ENCODE peak calls at places on chromosomes 2 and 18, in nine cellular contexts. G is neural progenitor cell; D is tibial nerve; Z is AG09319; H is fibroblast of pulmonary artery; F is neural crest cell; X is prostate gland; O is CD8-positive, alpha-beta T cell; R is astrocyte of the spinal cord. N is an unnamed sample.

GRCh38 chr18:23992119-23992940 is 22.2 kb upstream of the TTC39C start:
- DNase-seq in G (no peak), D (no peak), Z (no peak), H (no peak), F (no peak), X (peak), O (no peak), R (peak), N (no peak)

GRCh38 chr2:64857581-64858471 is 131.4 kb upstream of the SLC1A4 start:
- DNase-seq in G (peak), D (no peak), Z (no peak), H (peak), F (no peak), X (no peak), O (no peak), R (peak), N (no peak)

GRCh38 chr2:240269380-240269779 is 128.9 kb upstream of the OTOS start:
- DNase-seq in G (no peak), D (no peak), Z (no peak), H (no peak), F (no peak), X (no peak), O (no peak), R (no peak), N (no peak)

GRCh38 chr2:139394801-139395200 is 614.6 kb upstream of the NXPH2 start:
- DNase-seq in G (no peak), D (no peak), Z (no peak), H (no peak), F (no peak), X (no peak), O (no peak), R (no peak), N (no peak)

GRCh38 chr2:216370961-216371633 is 1.2 kb downstream of the MARCHF4 start:
- DNase-seq in G (peak), D (no peak), Z (no peak), H (no peak), F (peak), X (no peak), O (no peak), R (no peak), N (no peak)

GRCh38 chr2:38261569-38262513 is 115.2 kb downstream of the ATL2 start:
- DNase-seq in G (peak), D (no peak), Z (no peak), H (no peak), F (no peak), X (no peak), O (no peak), R (no peak), N (no peak)

GRCh38 chr2:192559541-192560126 is 364.9 kb upstream of the TMEFF2 start:
- DNase-seq in G (no peak), D (no peak), Z (no peak), H (no peak), F (no peak), X (peak), O (no peak), R (no peak), N (no peak)

GRCh38 chr2:27014771-27015433 is 17.9 kb upstream of the TMEM214 start:
- DNase-seq in G (no peak), D (no peak), Z (no peak), H (no peak), F (no peak), X (no peak), O (no peak), R (no peak), N (no peak)

GRCh38 chr18:32549248-32549842 is 78.7 kb upstream of the GAREM1 start:
- DNase-seq in G (peak), D (no peak), Z (no peak), H (peak), F (peak), X (peak), O (peak), R (peak), N (no peak)

GRCh38 chr2:64966839-64967238 is 22.4 kb upstream of the SLC1A4 start:
- DNase-seq in G (no peak), D (no peak), Z (no peak), H (no peak), F (no peak), X (no peak), O (no peak), R (no peak), N (no peak)

GRCh38 chr2:138137949-138138348 is 173.7 kb downstream of the HNMT start:
- DNase-seq in G (no peak), D (no peak), Z (no peak), H (no peak), F (no peak), X (no peak), O (no peak), R (no peak), N (no peak)

GRCh38 chr18:34352385-34353163 is 127.9 kb upstream of the NOL4 start:
- DNase-seq in G (peak), D (no peak), Z (no peak), H (peak), F (no peak), X (no peak), O (no peak), R (peak), N (no peak)

GRCh38 chr2:80111185-80111584 is 193.4 kb downstream of the LRRTM1 start:
- DNase-seq in G (no peak), D (no peak), Z (no peak), H (no peak), F (no peak), X (no peak), O (no peak), R (no peak), N (no peak)

GRCh38 chr2:47250576-47251403 is 95.7 kb upstream of the STPG4 start:
- DNase-seq in G (no peak), D (no peak), Z (no peak), H (peak), F (no peak), X (no peak), O (no peak), R (no peak), N (no peak)

GRCh38 chr18:78875268-78875997 is 104.2 kb upstream of the SALL3 start:
- DNase-seq in G (peak), D (no peak), Z (no peak), H (peak), F (peak), X (peak), O (no peak), R (no peak), N (no peak)

GRCh38 chr2:15043336-15044058 is 411.0 kb downstream of the LRATD1 start:
- DNase-seq in G (peak), D (no peak), Z (no peak), H (no peak), F (no peak), X (no peak), O (no peak), R (peak), N (no peak)

GRCh38 chr2:59249441-59250330 is 1008.6 kb upstream of the FANCL start:
- DNase-seq in G (peak), D (no peak), Z (no peak), H (no peak), F (peak), X (no peak), O (no peak), R (peak), N (no peak)

GRCh38 chr18:69432847-69433246 is 32.2 kb downstream of the DOK6 start:
- DNase-seq in G (no peak), D (no peak), Z (no peak), H (no peak), F (no peak), X (no peak), O (no peak), R (no peak), N (no peak)

GRCh38 chr2:204670124-204670523 is 124.8 kb downstream of the PARD3B start:
- DNase-seq in G (no peak), D (no peak), Z (no peak), H (no peak), F (no peak), X (no peak), O (no peak), R (no peak), N (no peak)

GRCh38 chr2:159199236-159199635 is 87.3 kb downstream of the WDSUB1 start:
- DNase-seq in G (no peak), D (no peak), Z (no peak), H (no peak), F (no peak), X (no peak), O (no peak), R (no peak), N (no peak)

GRCh38 chr2:187935126-187935525 is 356.5 kb upstream of the GULP1 start:
- DNase-seq in G (no peak), D (no peak), Z (no peak), H (no peak), F (no peak), X (no peak), O (no peak), R (no peak), N (no peak)

GRCh38 chr2:187934692-187935091 is 357.0 kb upstream of the GULP1 start:
- DNase-seq in G (no peak), D (no peak), Z (no peak), H (no peak), F (no peak), X (no peak), O (no peak), R (no peak), N (no peak)

GRCh38 chr2:187936228-187936627 is 355.4 kb upstream of the GULP1 start:
- DNase-seq in G (no peak), D (no peak), Z (no peak), H (no peak), F (no peak), X (no peak), O (no peak), R (no peak), N (no peak)

DNA sequence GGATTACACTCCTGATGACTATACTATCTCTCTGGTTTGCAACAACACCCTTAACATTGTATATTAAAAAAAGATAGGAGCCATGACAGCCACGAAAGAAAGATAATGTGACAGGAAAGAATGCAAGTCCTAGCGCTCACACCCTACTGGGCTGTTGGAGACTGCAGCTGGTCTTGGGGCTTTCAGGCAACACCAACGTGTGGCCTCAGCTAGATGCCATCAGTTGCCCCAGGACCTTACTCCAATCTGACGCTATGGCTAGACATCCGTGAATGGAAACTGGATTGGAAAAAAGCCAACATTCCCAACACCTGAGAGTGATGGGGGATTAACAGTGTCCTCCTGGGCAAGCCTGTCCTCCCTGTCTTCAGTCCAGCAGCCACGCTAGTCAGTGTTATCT is 357.4 kb upstream of the GULP1 start:
- DNase-seq in G (no peak), D (no peak), Z (no peak), H (no peak), F (no peak), X (no peak), O (no peak), R (no peak), N (no peak)
- TF ChIP-seq CTCF in G (no peak), D (no peak), Z (no peak), H (no peak), F (no peak), X (no peak), O (no peak), R (no peak), N (no peak)

DNA sequence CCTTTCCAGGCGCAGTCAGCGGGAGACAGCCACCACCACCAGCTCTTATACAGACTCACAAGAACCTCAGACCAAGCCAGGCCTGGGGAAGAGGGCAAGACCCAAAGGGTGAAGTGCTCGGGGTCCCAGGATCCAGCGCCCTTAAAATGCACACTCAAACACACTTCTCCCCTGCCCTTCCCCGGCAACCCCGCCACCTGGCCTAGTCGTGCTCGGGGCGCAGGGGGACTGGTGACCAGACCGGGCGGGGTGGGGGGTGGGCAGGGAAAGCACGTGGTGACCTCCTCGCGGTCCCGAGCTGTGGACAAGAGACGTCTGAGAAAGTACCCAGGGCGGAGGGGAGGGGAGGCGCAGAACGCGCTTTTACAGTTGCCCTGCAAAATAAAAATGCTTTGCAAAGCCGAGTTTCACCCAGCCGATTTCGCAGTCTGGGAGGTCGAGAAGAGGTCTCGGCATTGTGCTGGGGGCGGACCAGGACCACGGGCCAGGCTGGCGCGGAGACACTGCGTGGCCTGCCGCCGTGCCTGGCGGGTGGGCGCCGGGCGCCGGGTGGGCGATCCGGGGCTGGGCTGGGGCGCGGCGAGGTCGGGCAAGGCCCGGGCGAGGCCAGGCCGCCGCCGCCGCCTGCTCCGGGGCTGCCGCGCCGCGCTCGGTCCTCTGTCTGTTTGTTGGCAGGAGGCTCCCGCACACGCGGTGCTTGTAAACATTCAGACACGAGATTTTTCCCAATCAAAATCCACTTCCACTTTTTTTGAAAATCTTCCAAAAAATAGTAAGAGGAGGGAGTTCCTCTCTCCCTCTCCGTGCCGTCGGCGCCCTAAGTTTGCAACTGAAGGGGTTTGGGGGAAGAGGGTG is 2.0 kb downstream of the BCL11A start:
- DNase-seq in G (peak), D (no peak), Z (no peak), H (peak), F (no peak), X (peak), O (no peak), R (peak), N (no peak)
- TF ChIP-seq CTCF in G (no peak), D (no peak), Z (no peak), H (no peak), F (no peak), X (no peak), O (no peak), R (no peak), N (no peak)

DNA sequence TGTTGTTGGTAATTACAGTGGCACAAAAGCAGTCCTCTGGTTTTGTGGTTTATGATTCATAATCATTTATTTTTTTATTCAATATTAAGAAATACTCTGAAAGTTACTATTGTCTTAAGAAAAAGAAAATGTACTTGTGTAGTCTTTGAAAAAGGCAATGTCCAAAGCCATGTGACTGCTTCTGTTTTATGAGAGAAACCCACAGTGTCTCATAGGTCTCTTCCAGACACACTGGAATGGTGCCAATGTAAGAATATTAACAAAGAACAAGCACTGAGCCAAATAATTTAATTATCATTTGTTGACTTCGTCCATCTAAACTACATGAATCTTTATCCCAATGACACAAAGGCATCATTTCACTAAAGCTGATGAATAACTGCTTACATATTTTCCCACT is 62.5 kb downstream of the RPRM start:
- DNase-seq in G (no peak), D (no peak), Z (no peak), H (no peak), F (no peak), X (no peak), O (no peak), R (peak), N (no peak)
- TF ChIP-seq CTCF in G (no peak), D (no peak), Z (no peak), H (no peak), F (no peak), X (no peak), O (no peak), R (no peak), N (no peak)

DNA sequence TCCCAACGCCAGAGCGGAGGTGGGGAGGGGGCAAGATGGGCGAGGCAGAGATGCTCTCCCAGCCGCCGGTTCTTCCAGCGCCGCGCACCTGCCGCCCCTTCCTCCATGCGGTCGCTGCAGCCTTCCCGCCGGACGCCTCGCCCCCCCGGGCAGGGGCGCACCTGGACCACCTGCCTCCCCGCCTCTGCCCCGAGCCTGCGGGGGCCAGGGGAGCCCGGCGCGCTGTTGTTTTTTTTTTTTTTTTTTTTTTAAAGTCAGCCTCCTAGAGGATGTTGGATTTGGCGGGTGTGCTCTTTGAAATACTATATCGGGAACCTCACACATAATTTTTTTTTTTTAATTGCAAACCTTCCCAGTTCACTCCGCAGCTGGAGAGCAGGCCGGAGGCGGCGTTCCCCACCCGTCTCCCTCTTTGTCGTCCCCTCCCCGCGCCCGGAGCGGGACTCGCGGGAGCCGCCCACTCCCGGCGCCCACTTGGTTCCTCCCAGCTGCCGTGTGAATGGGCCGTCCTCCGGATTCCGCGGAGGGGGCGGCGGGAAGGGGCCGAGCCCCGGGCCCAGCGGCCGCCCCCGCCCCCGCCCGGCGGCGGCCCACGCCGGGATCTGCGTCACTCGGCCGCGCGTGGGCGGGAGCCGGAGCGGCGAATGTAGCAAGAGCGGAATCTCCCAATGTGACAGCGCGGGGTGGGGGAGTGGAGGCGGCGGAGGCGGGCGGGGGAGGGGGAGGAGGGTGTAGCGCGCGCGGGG is 421 bp upstream of the NAB1 start:
- DNase-seq in G (peak), D (peak), Z (peak), H (peak), F (peak), X (peak), O (peak), R (peak), N (peak)
- TF ChIP-seq CTCF in G (no peak), D (no peak), Z (no peak), H (no peak), F (no peak), X (no peak), O (no peak), R (no peak), N (no peak)

N was measured in AG04449.